ENCODE peak calls at places on chromosomes 5 and 9, in four cellular contexts. G is adrenal gland, I is uterus, D is IMR-90. Y is an unnamed sample.

GRCh38 chr5:62340392-62340791 is 34.4 kb downstream of the KIF2A start:
- DNase-seq in G (no peak), I (no peak), D (peak; percentile 16), Y (no peak)

GRCh38 chr5:160923927-160924705 is 72.1 kb upstream of the ATP10B start:
- DNase-seq in G (no peak), I (no peak), D (no peak), Y (no peak)

GRCh38 chr5:79070002-79070567 is 518 bp downstream of the BHMT2 start:
- DNase-seq in G (peak; percentile 53), I (peak; percentile 31), D (peak; percentile 26), Y (no peak)

GRCh38 chr5:43007246-43007910 is 32.7 kb downstream of the ANXA2R start:
- DNase-seq in G (peak; percentile 90), I (peak; percentile 78), D (peak; percentile 91), Y (no peak)

GRCh38 chr5:168528521-168529360 is at the start of gene FBLL1:
- DNase-seq in G (peak; percentile 57), I (no peak), D (peak; percentile 16), Y (no peak)

GRCh38 chr9:136900988-136901515 is 14.7 kb downstream of the TRAF2 start:
- DNase-seq in G (no peak), I (no peak), D (no peak), Y (peak; percentile 58)

GRCh38 chr5:115098041-115098702 is 71.5 kb downstream of the TRIM36 start:
- DNase-seq in G (peak; percentile 62), I (no peak), D (peak; percentile 60), Y (no peak)

GRCh38 chr5:68995847-68996204 is 98.0 kb upstream of the SLC30A5 start:
- DNase-seq in G (no peak), I (no peak), D (no peak), Y (no peak)

GRCh38 chr9:91800473-91800872 is 149.6 kb downstream of the ROR2 start:
- DNase-seq in G (peak; percentile 18), I (no peak), D (no peak), Y (no peak)

GRCh38 chr9:131701789-131702337 is 38.0 kb downstream of the RAPGEF1 start:
- DNase-seq in G (no peak), I (no peak), D (peak; percentile 49), Y (no peak)

GRCh38 chr9:36584626-36585460 is 12.1 kb downstream of the MELK start:
- DNase-seq in G (no peak), I (no peak), D (peak; percentile 86), Y (no peak)

GRCh38 chr9:127809562-127810377 is 7.1 kb downstream of the FPGS start:
- DNase-seq in G (no peak), I (no peak), D (no peak), Y (no peak)

GRCh38 chr9:116151966-116152381 is 1.6 kb upstream of the PAPPA start:
- DNase-seq in G (no peak), I (no peak), D (peak; percentile 94), Y (no peak)

GRCh38 chr5:154044585-154044984 is 5.8 kb downstream of the MFAP3 start:
- DNase-seq in G (no peak), I (no peak), D (no peak), Y (no peak)

GRCh38 chr5:150497989-150498317 is 10.0 kb upstream of the NDST1 start:
- DNase-seq in G (no peak), I (no peak), D (no peak), Y (no peak)

GRCh38 chr9:109476781-109477268 is 21.3 kb downstream of the PTPN3 start:
- DNase-seq in G (no peak), I (no peak), D (no peak), Y (no peak)

GRCh38 chr5:147617191-147617606 is 107.3 kb upstream of the DPYSL3 start:
- DNase-seq in G (no peak), I (no peak), D (peak; percentile 4), Y (no peak)

GRCh38 chr9:19028835-19029451 is 4.1 kb downstream of the SAXO1 start:
- DNase-seq in G (peak; percentile 64), I (peak; percentile 31), D (peak; percentile 75), Y (no peak)

GRCh38 chr9:127183814-127184582 is 61.6 kb upstream of the ANGPTL2 start:
- DNase-seq in G (no peak), I (peak; percentile 76), D (peak; percentile 88), Y (no peak)

GRCh38 chr9:36204906-36205547 is 14.3 kb downstream of the CLTA start:
- DNase-seq in G (peak; percentile 68), I (no peak), D (no peak), Y (no peak)

GRCh38 chr5:16974981-16975380 is 38.9 kb upstream of the MYO10 start:
- DNase-seq in G (no peak), I (no peak), D (no peak), Y (no peak)

GRCh38 chr5:169256191-169256590 is 44.7 kb downstream of the SLIT3 start:
- DNase-seq in G (no peak), I (no peak), D (no peak), Y (no peak)

GRCh38 chr5:144484124-144484897 is 313.6 kb downstream of the KCTD16 start:
- DNase-seq in G (no peak), I (no peak), D (peak; percentile 67), Y (no peak)

GRCh38 chr9:120403543-120403856 is 176.5 kb downstream of the CDK5RAP2 start:
- DNase-seq in G (no peak), I (no peak), D (no peak), Y (no peak)

GRCh38 chr5:1396029-1396816 is 49.0 kb downstream of the SLC6A3 start:
- DNase-seq in G (no peak), I (no peak), D (no peak), Y (no peak)

GRCh38 chr9:104826109-104826775 is 62.3 kb downstream of the NIPSNAP3B start:
- DNase-seq in G (no peak), I (no peak), D (no peak), Y (no peak)

GRCh38 chr5:153504726-153505125 is 14.3 kb downstream of the GRIA1 start:
- DNase-seq in G (no peak), I (no peak), D (no peak), Y (no peak)

GRCh38 chr5:65624570-65625555 is at the start of the genes SHLD3 and TRAPPC13:
- DNase-seq in G (peak; percentile 93), I (peak; percentile 83), D (peak; percentile 85), Y (peak; percentile 80)

GRCh38 chr9:93123561-93124283 is 10.3 kb downstream of the NINJ1 start:
- DNase-seq in G (peak; percentile 53), I (peak; percentile 10), D (no peak), Y (no peak)

GRCh38 chr5:3110371-3110770 is 358.9 kb upstream of the IRX2 start:
- DNase-seq in G (no peak), I (no peak), D (no peak), Y (no peak)

GRCh38 chr9:92984976-92985375 is 37.7 kb downstream of the FGD3 start:
- DNase-seq in G (no peak), I (no peak), D (no peak), Y (no peak)

GRCh38 chr5:168713051-168713450 is 133.9 kb upstream of the PANK3 start:
- DNase-seq in G (peak; percentile 39), I (no peak), D (no peak), Y (no peak)

GRCh38 chr9:95724253-95724991 is 151.1 kb upstream of the ERCC6L2 start:
- DNase-seq in G (no peak), I (no peak), D (no peak), Y (no peak)
- H3K27ac ChIP-seq in G (no peak overlapping the region), I (no peak overlapping the region), D (no peak overlapping the region), Y (no peak overlapping the region)

DNA sequence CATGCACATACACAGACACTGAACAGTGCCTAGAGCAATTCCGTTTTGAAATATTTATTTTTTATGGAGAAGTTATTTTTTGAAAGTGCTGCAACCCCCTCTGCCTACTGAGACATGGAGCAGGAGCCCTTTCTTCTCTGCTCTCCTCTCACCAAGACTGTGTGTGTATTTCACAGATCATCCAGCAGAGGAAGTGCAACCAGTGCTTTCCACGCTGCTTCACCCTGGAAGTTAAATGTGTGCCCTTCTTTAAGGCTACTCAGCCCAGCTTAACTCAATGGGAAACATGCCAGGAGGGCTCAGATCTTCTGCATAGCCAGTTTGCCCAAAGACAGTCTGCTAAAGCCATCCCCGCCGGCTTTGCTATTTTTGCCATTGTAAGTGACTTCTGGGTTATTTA is 606.3 kb downstream of the TLE1 start:
- DNase-seq in G (no peak), I (no peak), D (peak; percentile 40), Y (no peak)
- TF ChIP-seq POLR2A in G (no peak), I (no peak), D (no peak), Y (no peak)

DNA sequence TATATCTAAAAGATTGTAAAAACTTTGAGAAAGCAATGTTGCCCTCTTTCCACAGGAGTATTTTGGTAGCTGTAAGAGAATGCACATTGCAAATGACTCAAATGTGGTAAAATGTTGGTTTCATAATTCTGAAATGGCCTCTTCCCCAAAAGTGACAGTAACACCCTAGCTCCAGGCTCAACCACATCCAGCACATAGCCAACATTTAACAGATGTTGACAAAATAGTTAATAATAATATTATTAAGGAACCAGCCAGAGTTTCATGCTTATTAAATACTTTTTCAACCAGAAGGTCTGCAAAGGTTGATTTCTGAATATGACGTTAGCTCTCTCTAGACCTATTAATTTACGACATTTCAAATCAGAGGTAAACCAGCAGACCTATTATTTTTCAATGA is 1.3 kb downstream of the ANXA1 start:
- DNase-seq in G (no peak), I (no peak), D (no peak), Y (no peak)
- H3K27ac ChIP-seq in G (no peak overlapping the region), I (peak overlapping the region; percentile 74), D (peak overlapping the region; percentile 60), Y (peak overlapping the region; percentile 81)

DNA sequence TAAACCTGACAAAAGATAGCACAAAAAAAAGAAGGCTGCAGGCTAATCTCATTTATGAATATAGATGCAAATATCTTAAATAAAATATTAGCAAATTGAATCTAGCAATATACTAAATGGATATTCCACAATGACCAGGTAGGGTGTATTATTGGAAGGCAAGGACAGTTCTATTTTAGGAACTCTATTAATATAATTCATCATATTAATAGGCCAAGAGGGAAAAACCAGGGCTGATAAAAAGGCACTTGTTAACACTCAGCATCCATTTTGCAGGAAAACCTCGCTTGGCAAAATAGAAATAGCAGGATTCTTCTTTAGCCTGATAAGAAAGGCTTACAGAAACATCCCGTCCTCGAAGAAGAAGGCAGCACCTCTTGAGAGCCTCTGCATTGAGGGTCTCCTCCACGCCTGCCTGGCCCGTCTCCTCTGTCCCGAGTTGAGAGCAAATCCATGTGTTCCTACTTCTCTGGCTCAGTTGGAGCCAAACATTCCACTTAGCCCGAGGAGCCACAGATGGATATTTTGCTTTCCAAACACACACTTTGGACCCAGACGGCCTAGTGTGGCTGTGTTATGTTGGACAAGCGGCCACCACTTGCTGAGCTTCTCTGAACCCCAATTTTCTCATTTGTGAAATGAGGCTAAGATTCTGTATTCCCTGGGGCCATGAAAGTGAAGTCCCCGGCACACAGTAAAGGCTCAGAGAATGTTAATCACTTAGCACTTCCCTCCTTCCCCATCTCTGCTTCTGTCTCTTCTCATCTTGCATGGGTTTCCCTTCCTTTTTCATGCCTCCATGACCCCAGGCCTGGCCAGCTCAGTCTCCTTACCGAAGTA is 181.8 kb upstream of the MVB12B start:
- DNase-seq in G (peak; percentile 25), I (no peak), D (no peak), Y (no peak)
- TF ChIP-seq POLR2A in G (no peak), I (no peak), D (no peak), Y (no peak)

GRCh38 chr9:76665458-76665857 is 98.8 kb upstream of the PCA3 start:
- DNase-seq in G (no peak), I (no peak), D (no peak), Y (no peak)
- H3K27ac ChIP-seq in G (no peak overlapping the region), I (no peak overlapping the region), D (no peak overlapping the region), Y (no peak overlapping the region)

GRCh38 chr5:95901676-95902646 is 59.7 kb downstream of the ELL2 start:
- DNase-seq in G (no peak), I (no peak), D (peak; percentile 89), Y (no peak)
- TF ChIP-seq POLR2A in G (no peak), I (no peak), D (no peak), Y (no peak)

Y was measured in breast epithelium.